ENCODE peak calls at places on chromosomes 5 and 9, in five cellular contexts. M, W, Q, Z and E are unnamed samples.

GRCh38 chr9:91162784-91163440 is 198.8 kb downstream of the AUH start:
- DNase-seq in W (peak; percentile 47), Z (peak; percentile 68), Q (no peak), M (no peak), E (no peak)

GRCh38 chr5:145906401-145906800 is 30.0 kb upstream of the SH3RF2 start:
- DNase-seq in M (no peak), Z (no peak), Q (no peak), W (peak; percentile 62), E (no peak)

GRCh38 chr5:74837115-74837514 is 29.1 kb downstream of the FAM169A start:
- DNase-seq in W (no peak), Q (no peak), Z (no peak), M (no peak), E (no peak)

GRCh38 chr5:149409268-149409948 is 30.3 kb upstream of the IL17B start:
- DNase-seq in Z (peak; percentile 62), Q (no peak), M (no peak), W (no peak), E (no peak)

GRCh38 chr9:111454751-111455150 is 29.4 kb downstream of the ECPAS start:
- DNase-seq in W (no peak), M (no peak), Q (no peak), Z (no peak), E (no peak)

GRCh38 chr9:128081052-128081451 is 13.0 kb downstream of the SLC25A25 start:
- DNase-seq in M (peak; percentile 43), Z (no peak), Q (no peak), W (peak; percentile 86), E (peak; percentile 93)

GRCh38 chr9:134327671-134328231 is 1.5 kb downstream of the RXRA start:
- DNase-seq in W (no peak), Z (no peak), M (no peak), Q (no peak), E (no peak)

GRCh38 chr5:113212244-113212920 is 222.4 kb downstream of the TSSK1B start:
- DNase-seq in Q (no peak), W (peak; percentile 74), Z (no peak), M (no peak), E (peak; percentile 81)

GRCh38 chr5:119049824-119050449 is 20.9 kb upstream of the DMXL1 start:
- DNase-seq in W (peak; percentile 80), Q (no peak), Z (no peak), M (no peak), E (peak; percentile 83)

GRCh38 chr5:37604290-37604689 is 225.2 kb downstream of the WDR70 start:
- DNase-seq in Q (no peak), W (no peak), Z (no peak), M (no peak), E (no peak)

GRCh38 chr5:65032250-65032649 is 263.5 kb downstream of the CWC27 start:
- DNase-seq in Z (no peak), M (no peak), W (peak; percentile 96), Q (no peak), E (peak; percentile 98)

GRCh38 chr5:143931389-143931984 is 119.5 kb downstream of the HMHB1 start:
- DNase-seq in M (no peak), Z (no peak), Q (no peak), W (no peak), E (no peak)

GRCh38 chr9:78982849-78983248 is 588.9 kb upstream of the TLE4 start:
- DNase-seq in W (peak; percentile 87), M (no peak), Q (no peak), Z (no peak), E (peak; percentile 27)

GRCh38 chr5:146643805-146644204 is 127.8 kb upstream of the GPR151 start:
- DNase-seq in W (no peak), Q (no peak), M (no peak), Z (no peak), E (no peak)

GRCh38 chr5:135719428-135720063 is 114.9 kb upstream of the SLC25A48 start:
- DNase-seq in Z (no peak), M (no peak), Q (no peak), W (no peak), E (no peak)

GRCh38 chr5:133993152-133993548 is 11.6 kb downstream of the VDAC1 start:
- DNase-seq in Z (no peak), W (peak; percentile 77), M (no peak), Q (no peak), E (peak; percentile 60)

GRCh38 chr9:96661711-96662110 is 6.6 kb upstream of the PRXL2C start:
- DNase-seq in W (peak; percentile 78), Z (no peak), M (no peak), Q (no peak), E (peak; percentile 21)

GRCh38 chr9:134216961-134217360 is 52.6 kb upstream of the RNU6ATAC start:
- DNase-seq in Q (no peak), Z (no peak), M (no peak), W (no peak), E (no peak)

GRCh38 chr5:129377504-129377903 is 82.6 kb upstream of the ADAMTS19 start:
- DNase-seq in M (no peak), Z (no peak), Q (no peak), W (no peak), E (no peak)

GRCh38 chr9:137683307-137683864 is 64.6 kb downstream of the EHMT1 start:
- DNase-seq in Q (no peak), Z (no peak), W (no peak), M (no peak), E (no peak)

GRCh38 chr5:132237141-132237540 is 9.5 kb upstream of the P4HA2 start:
- DNase-seq in M (no peak), W (peak; percentile 45), Q (no peak), Z (peak; percentile 36), E (no peak)
- TF ChIP-seq CTCF in M (no peak), W (no peak), Q (peak; percentile 16), Z (no peak), E (no peak)

GRCh38 chr5:32465076-32465475 is 20.5 kb upstream of the ZFR start:
- DNase-seq in Z (no peak), W (no peak), M (no peak), Q (no peak), E (no peak)
- TF ChIP-seq CTCF in Z (no peak), W (no peak), M (no peak), Q (no peak), E (no peak)

DNA sequence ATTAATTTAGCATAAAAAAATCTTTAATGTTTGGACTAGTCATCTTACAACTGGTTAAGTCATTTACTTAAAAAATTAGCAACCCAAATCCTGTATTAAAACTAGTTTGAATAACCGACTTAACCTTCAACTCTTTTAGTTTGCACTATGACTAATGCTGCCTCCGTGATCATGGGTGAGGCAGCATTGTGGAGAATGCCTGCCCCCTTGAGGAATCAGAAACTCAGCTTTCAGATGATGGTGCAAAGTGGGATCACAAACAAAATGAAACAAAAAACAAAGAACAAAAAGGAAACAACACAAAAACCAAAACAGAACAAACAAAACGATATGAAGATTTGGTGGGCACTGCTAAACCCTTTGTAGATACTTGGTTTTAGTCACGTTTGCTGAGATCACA is 127.0 kb upstream of the PALM2AKAP2 start:
- DNase-seq in Z (no peak), Q (no peak), M (no peak), W (peak; percentile 51), E (peak; percentile 45)
- TF ChIP-seq CTCF in Z (no peak), Q (peak; percentile 53), M (peak; percentile 53), W (peak; percentile 38), E (peak; percentile 50)

DNA sequence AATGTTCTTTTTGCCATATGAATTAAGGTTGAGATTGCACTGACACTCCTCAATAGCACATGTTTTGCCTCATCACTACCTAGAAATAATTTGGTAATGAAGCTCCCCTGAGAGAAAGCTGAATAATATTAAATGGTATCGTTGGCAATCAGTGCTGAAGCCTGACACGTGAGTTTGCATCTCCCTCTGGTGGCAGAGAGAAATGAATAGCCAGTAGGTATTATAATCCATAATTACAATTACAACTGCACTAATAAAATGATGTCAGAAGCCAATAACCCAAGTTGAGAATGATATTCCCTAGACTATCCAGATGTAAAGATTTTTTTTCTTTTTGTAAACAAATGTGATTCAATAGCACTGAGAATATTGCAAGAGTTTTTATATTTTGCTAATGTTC is 700.3 kb downstream of the PTPRD start:
- DNase-seq in W (no peak), Q (no peak), Z (no peak), M (no peak), E (no peak)
- TF ChIP-seq CTCF in W (no peak), Q (peak; percentile 70), Z (no peak), M (peak; percentile 64), E (no peak)

GRCh38 chr9:87113892-87114291 is 166.6 kb upstream of the GAS1 start:
- DNase-seq in M (no peak), W (no peak), Q (no peak), Z (no peak), E (no peak)
- TF ChIP-seq CTCF in M (no peak), W (no peak), Q (no peak), Z (no peak), E (no peak)

GRCh38 chr5:173631478-173631877 is 15.0 kb upstream of the BOD1 start:
- DNase-seq in M (no peak), Z (no peak), W (no peak), Q (no peak), E (no peak)

GRCh38 chr5:173628501-173628900 is 12.1 kb upstream of the BOD1 start:
- DNase-seq in Z (no peak), M (no peak), W (no peak), Q (no peak), E (no peak)

GRCh38 chr5:173627860-173628392 is 11.5 kb upstream of the BOD1 start:
- DNase-seq in Q (no peak), M (no peak), W (no peak), Z (no peak), E (no peak)

GRCh38 chr5:173630724-173631365 is 14.4 kb upstream of the BOD1 start:
- DNase-seq in M (no peak), W (no peak), Q (no peak), Z (no peak), E (no peak)

GRCh38 chr5:173629628-173630027 is 13.2 kb upstream of the BOD1 start:
- DNase-seq in M (peak; percentile 44), Z (no peak), W (no peak), Q (no peak), E (no peak)
- TF ChIP-seq CTCF in M (peak; percentile 50), Z (no peak), W (no peak), Q (peak; percentile 59), E (peak; percentile 30)